ENCODE peak calls at places on chromosomes 5 and 9, in eight cellular contexts. B is IMR-90; W is pancreas; U is mucosa of gallbladder; Q is NB4; O is heart left ventricle; R is CD8-positive, alpha-beta memory T cell; K is HCT116. G is an unnamed sample.

GRCh38 chr5:75048457-75048953 is 3.9 kb downstream of the GCNT4 start:
- DNase-seq in B (peak; percentile 37), Q (no peak), K (no peak), U (no peak), W (no peak), O (no peak), R (no peak), G (no peak)

GRCh38 chr9:100725376-100725775 is 147.5 kb downstream of the CAVIN4 start:
- DNase-seq in R (no peak), Q (no peak), U (no peak), K (no peak), O (no peak), W (no peak), B (no peak), G (no peak)

GRCh38 chr5:71925608-71926091 is 181.6 kb upstream of the MAP1B start:
- DNase-seq in O (no peak), K (no peak), R (no peak), W (no peak), B (no peak), Q (no peak), U (peak; percentile 45), G (no peak)

GRCh38 chr9:36924071-36924470 is 110.0 kb downstream of the PAX5 start:
- DNase-seq in R (no peak), K (peak; percentile 87), W (peak; percentile 49), O (no peak), B (peak; percentile 81), U (no peak), Q (peak; percentile 63), G (no peak)

GRCh38 chr9:120609636-120610035 is 29.7 kb upstream of the CDK5RAP2 start:
- DNase-seq in B (peak; percentile 48), Q (no peak), U (no peak), K (no peak), R (no peak), O (no peak), W (no peak), G (no peak)

GRCh38 chr5:154962494-154962893 is 21.6 kb downstream of the MRPL22 start:
- DNase-seq in Q (peak; percentile 46), O (no peak), U (no peak), W (no peak), K (no peak), R (no peak), B (peak; percentile 47), G (no peak)

GRCh38 chr9:121445986-121446385 is 53.7 kb downstream of the GGTA1 start:
- DNase-seq in K (peak; percentile 8), O (no peak), R (no peak), U (no peak), W (no peak), B (no peak), Q (peak; percentile 31), G (no peak)

GRCh38 chr5:6377121-6377520 is 1.2 kb downstream of the MED10 start:
- DNase-seq in O (no peak), U (no peak), W (no peak), K (no peak), B (peak; percentile 5), R (no peak), Q (no peak), G (no peak)

GRCh38 chr5:142145106-142145900 is 36.7 kb downstream of the NDFIP1 start:
- DNase-seq in K (peak; percentile 45), B (peak; percentile 68), O (no peak), W (peak; percentile 62), Q (peak; percentile 74), U (peak; percentile 71), R (peak; percentile 70), G (peak; percentile 72)

GRCh38 chr5:165723931-165724330 is 2218.5 kb downstream of the MAT2B start:
- DNase-seq in K (no peak), W (no peak), B (no peak), R (no peak), O (no peak), Q (no peak), U (no peak), G (no peak)

GRCh38 chr5:151141535-151141934 is 16.0 kb downstream of the ANXA6 start:
- DNase-seq in R (peak; percentile 80), O (no peak), K (no peak), U (peak; percentile 45), Q (no peak), B (peak; percentile 25), W (no peak), G (no peak)

GRCh38 chr5:120052916-120053828 is 410.9 kb upstream of the PRR16 start:
- DNase-seq in W (no peak), O (no peak), R (no peak), Q (no peak), U (no peak), K (no peak), B (no peak), G (no peak)

GRCh38 chr9:127931092-127931881 is 710 bp upstream of the PIP5KL1 start:
- DNase-seq in B (peak; percentile 74), R (no peak), U (no peak), K (no peak), W (no peak), O (no peak), Q (peak; percentile 50), G (no peak)

GRCh38 chr5:177457239-177458121 is 10.9 kb downstream of the PRR7 start:
- DNase-seq in Q (peak; percentile 88), K (peak; percentile 97), W (peak; percentile 85), R (peak; percentile 67), O (no peak), U (peak; percentile 71), B (peak; percentile 97), G (peak; percentile 98)

GRCh38 chr5:88820581-88820980 is 62.4 kb downstream of the MEF2C start:
- DNase-seq in W (no peak), B (no peak), R (no peak), U (no peak), O (no peak), K (no peak), Q (no peak), G (no peak)

GRCh38 chr5:6812800-6813731 is 99.8 kb downstream of the TENT4A start:
- DNase-seq in U (peak; percentile 54), Q (peak; percentile 20), O (no peak), W (peak; percentile 84), B (peak; percentile 16), R (no peak), K (no peak), G (no peak)

GRCh38 chr5:107779472-107779871 is 108.7 kb upstream of the EFNA5 start:
- DNase-seq in U (no peak), W (no peak), R (no peak), B (no peak), Q (no peak), K (no peak), O (no peak), G (no peak)